ENCODE peak calls at places on chromosomes 16 and 17, in six cellular contexts. R is mammary epithelial cell, O is foreskin fibroblast, L is kidney, I is cardiac fibroblast, D is HFF-Myc. C is an unnamed sample.

GRCh38 chr16:68013440-68013839 is 2.3 kb downstream of the DPEP2NB start:
- DNase-seq in R (peak; percentile 41), O (no peak), L (no peak), I (peak; percentile 22), D (no peak), C (no peak)

GRCh38 chr17:76353004-76353598 is 615 bp downstream of the PRPSAP1 start:
- DNase-seq in R (peak; percentile 47), O (no peak), L (peak; percentile 75), I (no peak), D (no peak), C (no peak)

GRCh38 chr16:70805380-70805779 is 4.4 kb upstream of the VAC14 start:
- DNase-seq in R (peak; percentile 45), O (no peak), L (no peak), I (no peak), D (no peak), C (no peak)

GRCh38 chr17:8556074-8556473 is 74.5 kb downstream of the MYH10 start:
- DNase-seq in R (peak; percentile 9), O (no peak), L (no peak), I (peak; percentile 25), D (no peak), C (no peak)

GRCh38 chr16:72991645-72992044 is 56.3 kb downstream of the ZFHX3 start:
- DNase-seq in R (no peak), O (no peak), L (no peak), I (no peak), D (no peak), C (no peak)

GRCh38 chr17:70073326-70073725 is 1.7 kb upstream of the KCNJ16 start:
- DNase-seq in R (no peak), O (no peak), L (no peak), I (no peak), D (no peak), C (no peak)

GRCh38 chr16:50007744-50008143 is 17.3 kb upstream of the CNEP1R1 start:
- DNase-seq in R (no peak), O (no peak), L (no peak), I (no peak), D (no peak), C (no peak)

GRCh38 chr16:87918314-87918713 is 18.0 kb downstream of the CA5A start:
- DNase-seq in R (no peak), O (peak; percentile 41), L (no peak), I (peak; percentile 8), D (no peak), C (no peak)

GRCh38 chr17:83176272-83176955 is 97.0 kb downstream of the METRNL start:
- DNase-seq in R (no peak), O (no peak), L (no peak), I (no peak), D (no peak), C (no peak)

GRCh38 chr17:81337449-81337848 is 42.3 kb upstream of the SLC38A10 start:
- DNase-seq in R (no peak), O (no peak), L (peak; percentile 73), I (no peak), D (no peak), C (no peak)

GRCh38 chr16:27235055-27235937 is 32.0 kb downstream of the KDM8 start:
- DNase-seq in R (peak; percentile 78), O (peak; percentile 89), L (peak; percentile 95), I (peak; percentile 96), D (peak; percentile 80), C (peak; percentile 41)

GRCh38 chr16:78353610-78354009 is 254.2 kb downstream of the WWOX start:
- DNase-seq in R (no peak), O (no peak), L (no peak), I (no peak), D (no peak), C (no peak)

GRCh38 chr17:59837362-59838195 is 55.2 kb downstream of the TUBD1 start:
- DNase-seq in R (peak; percentile 100), O (peak; percentile 98), L (peak; percentile 57), I (peak; percentile 100), D (peak; percentile 98), C (peak; percentile 100)

GRCh38 chr16:68328151-68328859 is 17.5 kb downstream of the PRMT7 start:
- DNase-seq in R (peak; percentile 74), O (peak; percentile 72), L (peak; percentile 83), I (peak; percentile 89), D (peak; percentile 63), C (peak; percentile 38)

GRCh38 chr16:78528265-78528664 is 428.8 kb downstream of the WWOX start:
- DNase-seq in R (no peak), O (no peak), L (no peak), I (no peak), D (no peak), C (no peak)

GRCh38 chr17:7173687-7174602 is 5.2 kb downstream of the ASGR1 start:
- DNase-seq in R (no peak), O (no peak), L (peak; percentile 83), I (peak; percentile 34), D (no peak), C (no peak)

GRCh38 chr17:56475121-56475520 is 118.4 kb upstream of the NOG start:
- DNase-seq in R (no peak), O (no peak), L (no peak), I (no peak), D (no peak), C (no peak)

GRCh38 chr17:48951572-48951971 is 6.9 kb upstream of the SNF8 start:
- DNase-seq in R (no peak), O (no peak), L (no peak), I (no peak), D (no peak), C (no peak)

GRCh38 chr17:48952904-48953303 is 8.3 kb upstream of the SNF8 start:
- DNase-seq in R (no peak), O (no peak), L (no peak), I (no peak), D (no peak), C (no peak)

GRCh38 chr17:48954300-48954755 is 9.7 kb upstream of the SNF8 start:
- DNase-seq in R (no peak), O (peak; percentile 57), L (no peak), I (peak; percentile 80), D (no peak), C (no peak)
- TF ChIP-seq CTCF in R (peak; percentile 42), O (peak; percentile 78), L (peak; percentile 12), I (peak; percentile 86), D (peak; percentile 68), C (peak; percentile 72)

GRCh38 chr17:35051183-35051578 is 12.3 kb downstream of the RFFL start:
- DNase-seq in R (no peak), O (no peak), L (no peak), I (no peak), D (no peak), C (no peak)
- H3K4me3 ChIP-seq in R (no peak overlapping the region), O (no peak overlapping the region), L (peak overlapping the region; percentile 28), I (no peak overlapping the region), D (no peak overlapping the region), C (no peak overlapping the region)

GRCh38 chr16:8936421-8936820 is 27.3 kb downstream of the USP7 start:
- DNase-seq in R (peak; percentile 74), O (peak; percentile 28), L (no peak), I (peak; percentile 36), D (no peak), C (no peak)
- TF ChIP-seq CTCF in R (peak; percentile 66), O (peak; percentile 64), L (peak; percentile 27), I (peak; percentile 71), D (peak; percentile 65), C (peak; percentile 64)

GRCh38 chr16:88940196-88941050 is 36.6 kb downstream of the CBFA2T3 start:
- DNase-seq in R (no peak), O (no peak), L (peak; percentile 84), I (no peak), D (no peak), C (no peak)

GRCh38 chr16:88941933-88942909 is 34.8 kb downstream of the CBFA2T3 start:
- DNase-seq in R (no peak), O (no peak), L (no peak), I (peak; percentile 23), D (no peak), C (no peak)

GRCh38 chr16:88939814-88940195 is 37.2 kb downstream of the CBFA2T3 start:
- DNase-seq in R (no peak), O (no peak), L (peak; percentile 85), I (no peak), D (no peak), C (no peak)

GRCh38 chr16:88943131-88943664 is 33.8 kb downstream of the CBFA2T3 start:
- DNase-seq in R (no peak), O (no peak), L (no peak), I (no peak), D (no peak), C (no peak)

DNA sequence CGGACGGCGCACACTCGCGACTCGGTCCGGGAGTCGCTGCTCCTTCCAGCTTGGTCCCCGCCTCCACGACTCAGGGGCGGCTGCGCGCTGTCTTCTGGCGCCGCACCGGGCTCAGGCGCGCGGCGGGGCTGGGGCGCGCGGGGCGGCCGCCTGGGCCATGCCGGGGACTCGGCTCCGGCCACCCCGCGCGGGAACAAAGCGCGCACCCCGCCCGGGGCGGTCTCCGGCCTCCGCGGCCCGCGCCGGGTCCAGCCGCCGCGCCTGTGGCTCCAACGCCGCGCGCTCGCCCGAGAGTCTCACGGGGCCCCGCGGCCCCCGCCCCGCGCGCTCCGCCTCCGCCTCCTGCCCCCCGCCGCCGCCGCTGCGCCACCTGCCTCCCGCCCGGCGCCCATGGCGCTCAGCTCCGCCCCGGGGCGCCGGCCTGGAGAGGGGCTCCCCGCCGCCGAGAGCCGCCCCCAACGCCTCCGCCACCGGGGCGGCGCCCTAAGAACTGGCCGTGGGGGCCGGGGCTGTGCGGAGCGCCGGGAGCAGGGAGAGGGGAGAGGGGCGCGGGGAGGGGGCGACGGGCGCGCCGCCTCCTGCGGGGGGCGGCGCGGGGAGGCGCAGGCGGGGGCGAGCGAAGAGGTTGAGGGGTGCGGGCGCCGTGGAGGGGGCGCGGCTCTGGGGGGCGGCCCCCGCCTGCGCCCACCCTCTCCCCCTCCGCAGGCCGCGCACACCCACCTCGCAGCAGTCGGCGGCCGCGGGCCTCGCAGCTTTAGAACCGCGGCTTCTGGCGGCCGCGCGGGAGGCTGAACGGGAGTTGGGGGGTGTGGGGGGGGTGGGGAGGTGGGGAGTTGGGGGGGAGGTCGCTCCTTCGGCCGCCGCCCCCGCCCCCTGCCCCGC is 35.7 kb downstream of the CBFA2T3 start:
- DNase-seq in R (no peak), O (no peak), L (peak; percentile 77), I (no peak), D (no peak), C (no peak)
- H3K4me3 ChIP-seq in R (no peak overlapping the region), O (no peak overlapping the region), L (no peak overlapping the region), I (no peak overlapping the region), D (no peak overlapping the region), C (no peak overlapping the region)

DNA sequence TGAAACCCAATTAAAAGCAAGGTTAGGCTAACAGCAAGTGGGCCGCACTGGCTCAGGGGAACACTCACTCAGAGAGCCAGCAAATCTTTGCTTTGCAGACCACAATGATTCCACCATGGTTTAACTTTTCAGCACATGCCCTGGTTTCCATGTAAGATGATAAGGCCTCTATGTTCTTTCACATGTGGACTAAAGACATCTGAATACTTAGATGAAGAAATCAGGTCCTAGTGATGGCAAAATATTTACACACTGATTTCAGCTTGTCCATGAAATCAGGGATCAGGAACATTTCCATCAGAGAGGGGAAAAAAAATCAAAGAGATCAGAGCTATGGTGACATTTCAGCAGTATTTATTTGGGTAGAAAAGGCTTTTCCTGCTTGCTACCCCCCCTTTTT is 258.2 kb upstream of the IRX5 start:
- DNase-seq in R (no peak), O (no peak), L (no peak), I (no peak), D (no peak), C (no peak)
- TF ChIP-seq CTCF in R (no peak), O (no peak), L (no peak), I (no peak), D (no peak), C (no peak)

C was measured in AG04449.